ENCODE peak calls at places on chromosomes 16 and 17, in nine cellular contexts. One of them, this sample, is unnamed.

GRCh38 chr17:74089869-74090464 is 113.5 kb upstream of the RPL38 start:
- DNase-seq in tibial artery: no peak
- DNase-seq in fibroblast of lung: peak; percentile 20
- DNase-seq in left ventricle myocardium inferior: no peak
- DNase-seq in gastrocnemius medialis: no peak
- DNase-seq in OCI-LY7: peak; percentile 61
- DNase-seq in CD8-positive, alpha-beta T cell: no peak
- DNase-seq in endothelial cell of umbilical vein: no peak
- DNase-seq in cardiac muscle cell: peak; percentile 67
- DNase-seq in this sample: peak; percentile 35

GRCh38 chr16:49490321-49490705 is 116.7 kb downstream of the C16orf78 start:
- DNase-seq in tibial artery: peak; percentile 31
- DNase-seq in fibroblast of lung: no peak
- DNase-seq in left ventricle myocardium inferior: no peak
- DNase-seq in gastrocnemius medialis: no peak
- DNase-seq in OCI-LY7: no peak
- DNase-seq in CD8-positive, alpha-beta T cell: no peak
- DNase-seq in endothelial cell of umbilical vein: no peak
- DNase-seq in cardiac muscle cell: no peak
- DNase-seq in this sample: no peak

GRCh38 chr17:49616546-49617205 is 41.0 kb downstream of the NXPH3 start:
- DNase-seq in tibial artery: peak; percentile 91
- DNase-seq in fibroblast of lung: peak; percentile 90
- DNase-seq in left ventricle myocardium inferior: peak; percentile 75
- DNase-seq in gastrocnemius medialis: peak; percentile 75
- DNase-seq in OCI-LY7: no peak
- DNase-seq in CD8-positive, alpha-beta T cell: no peak
- DNase-seq in endothelial cell of umbilical vein: no peak
- DNase-seq in cardiac muscle cell: peak; percentile 98
- DNase-seq in this sample: no peak

GRCh38 chr17:2101448-2102257 is 46.8 kb downstream of the HIC1 start:
- DNase-seq in tibial artery: peak; percentile 67
- DNase-seq in fibroblast of lung: peak; percentile 89
- DNase-seq in left ventricle myocardium inferior: peak; percentile 31
- DNase-seq in gastrocnemius medialis: no peak
- DNase-seq in OCI-LY7: no peak
- DNase-seq in CD8-positive, alpha-beta T cell: no peak
- DNase-seq in endothelial cell of umbilical vein: no peak
- DNase-seq in cardiac muscle cell: no peak
- DNase-seq in this sample: no peak

GRCh38 chr17:29103341-29103740 is 60.4 kb downstream of the PIPOX start:
- DNase-seq in tibial artery: no peak
- DNase-seq in fibroblast of lung: no peak
- DNase-seq in left ventricle myocardium inferior: no peak
- DNase-seq in gastrocnemius medialis: no peak
- DNase-seq in OCI-LY7: no peak
- DNase-seq in CD8-positive, alpha-beta T cell: no peak
- DNase-seq in endothelial cell of umbilical vein: no peak
- DNase-seq in cardiac muscle cell: no peak
- DNase-seq in this sample: no peak

GRCh38 chr16:89079434-89079833 is 14.2 kb upstream of the ACSF3 start:
- DNase-seq in tibial artery: no peak
- DNase-seq in fibroblast of lung: no peak
- DNase-seq in left ventricle myocardium inferior: no peak
- DNase-seq in gastrocnemius medialis: no peak
- DNase-seq in OCI-LY7: no peak
- DNase-seq in CD8-positive, alpha-beta T cell: no peak
- DNase-seq in endothelial cell of umbilical vein: no peak
- DNase-seq in cardiac muscle cell: no peak
- DNase-seq in this sample: no peak

GRCh38 chr17:70110443-70110880 is 35.4 kb downstream of the KCNJ16 start:
- DNase-seq in tibial artery: no peak
- DNase-seq in fibroblast of lung: peak; percentile 86
- DNase-seq in left ventricle myocardium inferior: no peak
- DNase-seq in gastrocnemius medialis: no peak
- DNase-seq in OCI-LY7: no peak
- DNase-seq in CD8-positive, alpha-beta T cell: no peak
- DNase-seq in endothelial cell of umbilical vein: peak; percentile 99
- DNase-seq in cardiac muscle cell: peak; percentile 47
- DNase-seq in this sample: no peak

GRCh38 chr16:1823821-1824220 is 2.8 kb downstream of the HAGH start:
- DNase-seq in tibial artery: no peak
- DNase-seq in fibroblast of lung: peak; percentile 47
- DNase-seq in left ventricle myocardium inferior: peak; percentile 41
- DNase-seq in gastrocnemius medialis: no peak
- DNase-seq in OCI-LY7: peak; percentile 66
- DNase-seq in CD8-positive, alpha-beta T cell: no peak
- DNase-seq in endothelial cell of umbilical vein: peak; percentile 58
- DNase-seq in cardiac muscle cell: peak; percentile 70
- DNase-seq in this sample: no peak

GRCh38 chr16:20799599-20799998 is 6.7 kb downstream of the ERI2 start:
- DNase-seq in tibial artery: no peak
- DNase-seq in fibroblast of lung: peak; percentile 32
- DNase-seq in left ventricle myocardium inferior: no peak
- DNase-seq in gastrocnemius medialis: no peak
- DNase-seq in OCI-LY7: peak; percentile 58
- DNase-seq in CD8-positive, alpha-beta T cell: no peak
- DNase-seq in endothelial cell of umbilical vein: peak; percentile 46
- DNase-seq in cardiac muscle cell: peak; percentile 46
- DNase-seq in this sample: no peak

DNA sequence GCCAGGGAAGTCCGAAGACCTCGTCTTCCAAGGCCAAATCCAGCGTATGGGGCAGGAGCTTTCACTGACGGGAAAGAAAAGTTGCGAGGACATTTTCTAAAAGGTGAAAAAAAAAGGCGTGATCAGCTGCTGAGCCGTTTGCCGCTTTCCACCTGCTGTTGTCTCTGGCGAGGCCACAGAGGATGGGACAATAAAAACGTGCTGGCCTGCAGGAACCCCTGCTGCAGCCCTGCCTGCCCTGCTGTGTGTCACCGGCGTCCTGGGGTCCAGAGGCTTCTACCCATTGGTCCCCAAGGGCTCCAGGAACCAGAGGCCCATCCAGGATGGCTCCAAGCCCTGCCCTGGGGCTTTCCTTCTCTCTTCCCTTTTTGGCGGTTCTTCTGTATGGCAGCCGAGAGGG is 28.1 kb upstream of the GSE1 start:
- DNase-seq in tibial artery: no peak
- DNase-seq in fibroblast of lung: no peak
- DNase-seq in left ventricle myocardium inferior: no peak
- DNase-seq in gastrocnemius medialis: no peak
- DNase-seq in OCI-LY7: no peak
- DNase-seq in CD8-positive, alpha-beta T cell: no peak
- DNase-seq in endothelial cell of umbilical vein: no peak
- DNase-seq in cardiac muscle cell: no peak
- DNase-seq in this sample: no peak
- H3K4me1 ChIP-seq in tibial artery: peaks cover 46% of the 10 kb centered on the region
- H3K4me1 ChIP-seq in fibroblast of lung: peaks cover 11% of the 10 kb centered on the region
- H3K4me1 ChIP-seq in left ventricle myocardium inferior: peaks cover 26% of the 10 kb centered on the region
- H3K4me1 ChIP-seq in gastrocnemius medialis: peaks cover 4% of the 10 kb centered on the region
- H3K4me1 ChIP-seq in OCI-LY7: no peaks in the 10 kb centered on the region
- H3K4me1 ChIP-seq in CD8-positive, alpha-beta T cell: peaks cover 22% of the 10 kb centered on the region
- H3K4me1 ChIP-seq in endothelial cell of umbilical vein: no peaks in the 10 kb centered on the region
- H3K4me1 ChIP-seq in cardiac muscle cell: peaks cover 58% of the 10 kb centered on the region
- H3K4me1 ChIP-seq in this sample: peaks cover 50% of the 10 kb centered on the region

GRCh38 chr16:55478827-55479559 is at the start of gene MMP2:
- DNase-seq in tibial artery: peak; percentile 86
- DNase-seq in fibroblast of lung: peak; percentile 81
- DNase-seq in left ventricle myocardium inferior: peak; percentile 84
- DNase-seq in gastrocnemius medialis: peak; percentile 69
- DNase-seq in OCI-LY7: no peak
- DNase-seq in CD8-positive, alpha-beta T cell: no peak
- DNase-seq in endothelial cell of umbilical vein: peak; percentile 67
- DNase-seq in cardiac muscle cell: peak; percentile 91
- DNase-seq in this sample: no peak
- H3K27ac ChIP-seq in tibial artery: peak within 1 kb of the TSS; percentile 72
- H3K27ac ChIP-seq in fibroblast of lung: peak within 1 kb of the TSS; percentile 95
- H3K27ac ChIP-seq in left ventricle myocardium inferior: peak within 1 kb of the TSS; percentile 91
- H3K27ac ChIP-seq in gastrocnemius medialis: peak within 1 kb of the TSS; percentile 73
- H3K27ac ChIP-seq in OCI-LY7: no peak within 1 kb of the TSS
- H3K27ac ChIP-seq in CD8-positive, alpha-beta T cell: no peak within 1 kb of the TSS
- H3K27ac ChIP-seq in endothelial cell of umbilical vein: peak within 1 kb of the TSS; percentile 90
- H3K27ac ChIP-seq in cardiac muscle cell: no peak within 1 kb of the TSS
- H3K27ac ChIP-seq in this sample: peak within 1 kb of the TSS; percentile 87

GRCh38 chr17:77459018-77459755 is 318.4 kb downstream of the SEC14L1 start:
- DNase-seq in tibial artery: no peak
- DNase-seq in fibroblast of lung: no peak
- DNase-seq in left ventricle myocardium inferior: no peak
- DNase-seq in gastrocnemius medialis: no peak
- DNase-seq in OCI-LY7: peak; percentile 63
- DNase-seq in CD8-positive, alpha-beta T cell: no peak
- DNase-seq in endothelial cell of umbilical vein: no peak
- DNase-seq in cardiac muscle cell: no peak
- DNase-seq in this sample: no peak

GRCh38 chr17:77456271-77456950 is 315.6 kb downstream of the SEC14L1 start:
- DNase-seq in tibial artery: no peak
- DNase-seq in fibroblast of lung: no peak
- DNase-seq in left ventricle myocardium inferior: no peak
- DNase-seq in gastrocnemius medialis: no peak
- DNase-seq in OCI-LY7: peak; percentile 54
- DNase-seq in CD8-positive, alpha-beta T cell: no peak
- DNase-seq in endothelial cell of umbilical vein: no peak
- DNase-seq in cardiac muscle cell: no peak
- DNase-seq in this sample: no peak

GRCh38 chr17:77456951-77457548 is 316.3 kb downstream of the SEC14L1 start:
- DNase-seq in tibial artery: no peak
- DNase-seq in fibroblast of lung: no peak
- DNase-seq in left ventricle myocardium inferior: no peak
- DNase-seq in gastrocnemius medialis: no peak
- DNase-seq in OCI-LY7: peak; percentile 57
- DNase-seq in CD8-positive, alpha-beta T cell: no peak
- DNase-seq in endothelial cell of umbilical vein: no peak
- DNase-seq in cardiac muscle cell: no peak
- DNase-seq in this sample: no peak

GRCh38 chr17:77458202-77459017 is 317.6 kb downstream of the SEC14L1 start:
- DNase-seq in tibial artery: peak; percentile 59
- DNase-seq in fibroblast of lung: no peak
- DNase-seq in left ventricle myocardium inferior: no peak
- DNase-seq in gastrocnemius medialis: no peak
- DNase-seq in OCI-LY7: no peak
- DNase-seq in CD8-positive, alpha-beta T cell: no peak
- DNase-seq in endothelial cell of umbilical vein: no peak
- DNase-seq in cardiac muscle cell: no peak
- DNase-seq in this sample: no peak

GRCh38 chr17:77457572-77458201 is 316.9 kb downstream of the SEC14L1 start:
- DNase-seq in tibial artery: no peak
- DNase-seq in fibroblast of lung: no peak
- DNase-seq in left ventricle myocardium inferior: no peak
- DNase-seq in gastrocnemius medialis: no peak
- DNase-seq in OCI-LY7: no peak
- DNase-seq in CD8-positive, alpha-beta T cell: no peak
- DNase-seq in endothelial cell of umbilical vein: no peak
- DNase-seq in cardiac muscle cell: no peak
- DNase-seq in this sample: no peak
- H3K4me1 ChIP-seq in tibial artery: peaks cover 69% of the 10 kb centered on the region
- H3K4me1 ChIP-seq in fibroblast of lung: peaks cover 32% of the 10 kb centered on the region
- H3K4me1 ChIP-seq in left ventricle myocardium inferior: peaks cover 97% of the 10 kb centered on the region
- H3K4me1 ChIP-seq in gastrocnemius medialis: peaks cover 41% of the 10 kb centered on the region
- H3K4me1 ChIP-seq in OCI-LY7: peaks cover 90% of the 10 kb centered on the region
- H3K4me1 ChIP-seq in CD8-positive, alpha-beta T cell: peaks cover 78% of the 10 kb centered on the region
- H3K4me1 ChIP-seq in endothelial cell of umbilical vein: peaks cover 6% of the 10 kb centered on the region
- H3K4me1 ChIP-seq in cardiac muscle cell: peaks cover 77% of the 10 kb centered on the region
- H3K4me1 ChIP-seq in this sample: peaks cover 69% of the 10 kb centered on the region

DNA sequence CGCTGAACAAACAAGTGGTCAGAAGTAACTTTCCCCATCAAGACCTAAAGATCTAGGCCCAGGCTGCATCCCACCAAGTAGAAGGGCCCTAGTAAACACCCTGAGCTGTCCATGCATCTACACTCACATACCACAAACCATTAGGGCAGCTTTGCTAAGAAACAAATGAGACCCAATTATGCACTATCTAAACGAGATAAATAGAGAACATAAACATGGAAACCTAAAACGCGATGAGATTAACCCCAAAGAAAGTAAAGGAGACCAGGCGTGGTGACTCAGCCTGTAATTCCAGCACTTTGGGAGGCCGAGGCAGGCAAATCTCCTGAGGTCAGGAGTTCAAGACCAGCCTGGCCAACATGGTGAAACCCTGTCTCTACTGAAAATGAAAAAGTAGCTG is 5.8 kb downstream of the TXNDC11 start:
- DNase-seq in tibial artery: no peak
- DNase-seq in fibroblast of lung: no peak
- DNase-seq in left ventricle myocardium inferior: no peak
- DNase-seq in gastrocnemius medialis: no peak
- DNase-seq in OCI-LY7: no peak
- DNase-seq in CD8-positive, alpha-beta T cell: no peak
- DNase-seq in endothelial cell of umbilical vein: no peak
- DNase-seq in cardiac muscle cell: no peak
- DNase-seq in this sample: no peak
- H3K27ac ChIP-seq in tibial artery: no peak overlapping the region
- H3K27ac ChIP-seq in fibroblast of lung: no peak overlapping the region
- H3K27ac ChIP-seq in left ventricle myocardium inferior: no peak overlapping the region
- H3K27ac ChIP-seq in gastrocnemius medialis: peak overlapping the region; percentile 99
- H3K27ac ChIP-seq in OCI-LY7: no peak overlapping the region
- H3K27ac ChIP-seq in CD8-positive, alpha-beta T cell: no peak overlapping the region
- H3K27ac ChIP-seq in endothelial cell of umbilical vein: no peak overlapping the region
- H3K27ac ChIP-seq in cardiac muscle cell: peak overlapping the region; percentile 76
- H3K27ac ChIP-seq in this sample: no peak overlapping the region

DNA sequence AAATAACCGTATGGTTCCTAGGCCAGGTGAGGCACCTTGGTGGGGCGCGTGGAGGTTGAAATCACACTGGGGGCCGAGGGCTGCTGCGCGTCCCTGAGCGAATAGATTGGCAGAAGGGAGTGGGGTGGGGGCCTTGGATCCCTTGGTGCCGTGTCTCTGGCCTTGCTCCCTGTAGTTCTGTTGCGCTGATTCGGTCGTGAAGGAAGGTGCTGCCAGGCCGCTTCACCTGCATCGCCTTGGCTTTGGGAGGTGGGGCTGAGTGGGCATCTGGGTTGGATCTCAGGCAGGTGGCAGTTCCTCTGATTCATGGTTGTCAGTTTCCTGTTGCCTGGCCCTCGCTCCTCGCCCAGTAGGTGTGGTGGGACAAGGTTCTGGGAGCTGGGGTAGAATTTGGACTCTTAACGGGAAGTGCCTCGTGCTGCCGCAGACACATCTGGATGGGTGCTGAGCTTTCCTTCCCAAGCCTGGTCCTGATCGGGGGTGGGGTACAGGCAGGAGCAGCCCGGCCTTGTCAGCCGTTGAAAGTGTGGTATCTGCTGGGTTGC is 30.1 kb downstream of the PGS1 start:
- DNase-seq in tibial artery: no peak
- DNase-seq in fibroblast of lung: no peak
- DNase-seq in left ventricle myocardium inferior: no peak
- DNase-seq in gastrocnemius medialis: no peak
- DNase-seq in OCI-LY7: no peak
- DNase-seq in CD8-positive, alpha-beta T cell: no peak
- DNase-seq in endothelial cell of umbilical vein: no peak
- DNase-seq in cardiac muscle cell: no peak
- DNase-seq in this sample: no peak
- H3K4me1 ChIP-seq in tibial artery: peaks cover 12% of the 10 kb centered on the region
- H3K4me1 ChIP-seq in fibroblast of lung: peaks cover 3% of the 10 kb centered on the region
- H3K4me1 ChIP-seq in left ventricle myocardium inferior: peaks cover 60% of the 10 kb centered on the region
- H3K4me1 ChIP-seq in gastrocnemius medialis: peaks cover 74% of the 10 kb centered on the region
- H3K4me1 ChIP-seq in OCI-LY7: peaks cover 4% of the 10 kb centered on the region
- H3K4me1 ChIP-seq in CD8-positive, alpha-beta T cell: peaks cover 15% of the 10 kb centered on the region
- H3K4me1 ChIP-seq in endothelial cell of umbilical vein: peaks cover under 1% of the 10 kb centered on the region
- H3K4me1 ChIP-seq in cardiac muscle cell: peaks cover 47% of the 10 kb centered on the region
- H3K4me1 ChIP-seq in this sample: peaks cover 5% of the 10 kb centered on the region

This sample was measured in Panc1.